ENCODE peak calls at places on chromosomes 3 and 15, in six cellular contexts. C is ovary; K is naive thymus-derived CD8-positive, alpha-beta T cell; J is Right ventricle myocardium inferior; F is H4; T is memory B cell. U is an unnamed sample.

GRCh38 chr15:89660556-89660955 is 5.3 kb upstream of the KIF7 start:
- DNase-seq in C (no peak), K (no peak), J (no peak), F (no peak), T (no peak), U (no peak)

GRCh38 chr15:100663066-100663465 is 60.7 kb downstream of the ASB7 start:
- DNase-seq in C (no peak), K (no peak), J (no peak), F (no peak), T (no peak), U (no peak)

GRCh38 chr3:156519758-156520162 is 35.2 kb downstream of the SSR3 start:
- DNase-seq in C (no peak), K (no peak), J (no peak), F (no peak), T (no peak), U (no peak)

GRCh38 chr15:100113351-100114075 is 228.3 kb downstream of the ADAMTS17 start:
- DNase-seq in C (peak), K (no peak), J (no peak), F (peak), T (no peak), U (peak)

GRCh38 chr3:150083653-150084037 is 113.0 kb upstream of the PFN2 start:
- DNase-seq in C (no peak), K (no peak), J (no peak), F (no peak), T (no peak), U (no peak)

GRCh38 chr3:24493951-24494615 is 567 bp downstream of the THRB start:
- DNase-seq in C (peak), K (no peak), J (peak), F (peak), T (no peak), U (no peak)

GRCh38 chr3:141353652-141354495 is 14.4 kb upstream of the ZBTB38 start:
- DNase-seq in C (no peak), K (no peak), J (no peak), F (no peak), T (no peak), U (no peak)

GRCh38 chr3:178223876-178224275 is 312.4 kb upstream of the KCNMB2 start:
- DNase-seq in C (no peak), K (no peak), J (no peak), F (no peak), T (no peak), U (no peak)

GRCh38 chr3:149299938-149300791 is 33.3 kb downstream of the TM4SF18 start:
- DNase-seq in C (no peak), K (no peak), J (no peak), F (peak), T (no peak), U (no peak)

GRCh38 chr15:94494732-94495131 is 263.4 kb downstream of the MCTP2 start:
- DNase-seq in C (no peak), K (no peak), J (no peak), F (peak), T (no peak), U (no peak)

GRCh38 chr15:80242132-80242769 is 9.8 kb downstream of the CTXND1 start:
- DNase-seq in C (no peak), K (no peak), J (no peak), F (peak), T (no peak), U (no peak)

GRCh38 chr3:40737343-40737742 is 212.6 kb downstream of the ZNF621 start:
- DNase-seq in C (no peak), K (no peak), J (no peak), F (no peak), T (no peak), U (no peak)

GRCh38 chr3:16357191-16357590 is 92.2 kb downstream of the OXNAD1 start:
- DNase-seq in C (no peak), K (no peak), J (no peak), F (no peak), T (no peak), U (no peak)

GRCh38 chr3:127015282-127016042 is 32.5 kb downstream of the PLXNA1 start:
- DNase-seq in C (no peak), K (no peak), J (no peak), F (no peak), T (no peak), U (no peak)

GRCh38 chr3:193641376-193641775 is 48.4 kb downstream of the OPA1 start:
- DNase-seq in C (no peak), K (no peak), J (no peak), F (no peak), T (no peak), U (no peak)

GRCh38 chr15:44719293-44719999 is 8.1 kb downstream of the B2M start:
- DNase-seq in C (no peak), K (peak), J (no peak), F (peak), T (no peak), U (no peak)

GRCh38 chr15:67254238-67255175 is at the start of the genes AAGAB and IQCH:
- DNase-seq in C (peak), K (peak), J (peak), F (peak), T (peak), U (peak)

GRCh38 chr15:39127925-39128617 is 452.8 kb upstream of the THBS1 start:
- DNase-seq in C (no peak), K (no peak), J (no peak), F (peak), T (no peak), U (no peak)

GRCh38 chr3:53658613-53659193 is 164.3 kb downstream of the CACNA1D start:
- DNase-seq in C (no peak), K (no peak), J (no peak), F (no peak), T (no peak), U (no peak)

GRCh38 chr3:29186131-29186599 is 94.7 kb upstream of the RBMS3 start:
- DNase-seq in C (no peak), K (no peak), J (no peak), F (peak), T (no peak), U (no peak)

GRCh38 chr3:116864627-116864927 is 155.0 kb downstream of the TUSC7 start:
- DNase-seq in C (no peak), K (no peak), J (no peak), F (no peak), T (no peak), U (no peak)

GRCh38 chr15:70289191-70289955 is 191.7 kb upstream of the TLE3 start:
- DNase-seq in C (no peak), K (no peak), J (no peak), F (no peak), T (no peak), U (no peak)

GRCh38 chr3:60779637-60780036 is 471.6 kb downstream of the FHIT start:
- DNase-seq in C (no peak), K (no peak), J (no peak), F (no peak), T (no peak), U (no peak)

GRCh38 chr3:21390856-21391255 is 360.2 kb downstream of the ZNF385D start:
- DNase-seq in C (no peak), K (no peak), J (no peak), F (no peak), T (no peak), U (no peak)